ENCODE peak calls at places on chromosomes 1 and 21, in six cellular contexts. One of them, this sample, is unnamed.

GRCh38 chr21:32476661-32477423 is 64.3 kb downstream of the EVA1C start:
- DNase-seq in activated naive CD8-positive, alpha-beta T cell treated with anti-CD3 and anti-CD28 coated beads, Interleukin-2, amount 50 U/mL, for 24 hours: no peak
- DNase-seq in endothelial cell: no peak
- DNase-seq in NCI-H345: no peak
- DNase-seq in hippocampal formation: no peak
- DNase-seq in T-cell: no peak
- DNase-seq in this sample: no peak

GRCh38 chr1:54701996-54702395 is 13.7 kb upstream of the TTC4 start:
- DNase-seq in activated naive CD8-positive, alpha-beta T cell treated with anti-CD3 and anti-CD28 coated beads, Interleukin-2, amount 50 U/mL, for 24 hours: no peak
- DNase-seq in endothelial cell: no peak
- DNase-seq in NCI-H345: no peak
- DNase-seq in hippocampal formation: no peak
- DNase-seq in T-cell: no peak
- DNase-seq in this sample: no peak

GRCh38 chr1:91889717-91890459 is 3.9 kb upstream of the TGFBR3 start:
- DNase-seq in activated naive CD8-positive, alpha-beta T cell treated with anti-CD3 and anti-CD28 coated beads, Interleukin-2, amount 50 U/mL, for 24 hours: no peak
- DNase-seq in endothelial cell: no peak
- DNase-seq in NCI-H345: no peak
- DNase-seq in hippocampal formation: no peak
- DNase-seq in T-cell: no peak
- DNase-seq in this sample: no peak

GRCh38 chr1:21673277-21673780 is 4.2 kb upstream of the RAP1GAP start:
- DNase-seq in activated naive CD8-positive, alpha-beta T cell treated with anti-CD3 and anti-CD28 coated beads, Interleukin-2, amount 50 U/mL, for 24 hours: no peak
- DNase-seq in endothelial cell: no peak
- DNase-seq in NCI-H345: peak
- DNase-seq in hippocampal formation: peak
- DNase-seq in T-cell: no peak
- DNase-seq in this sample: no peak

GRCh38 chr1:86159800-86160199 is 3.2 kb upstream of the COL24A1 start:
- DNase-seq in activated naive CD8-positive, alpha-beta T cell treated with anti-CD3 and anti-CD28 coated beads, Interleukin-2, amount 50 U/mL, for 24 hours: no peak
- DNase-seq in endothelial cell: no peak
- DNase-seq in NCI-H345: no peak
- DNase-seq in hippocampal formation: no peak
- DNase-seq in T-cell: no peak
- DNase-seq in this sample: no peak

GRCh38 chr1:248622491-248623106 is 12.3 kb downstream of the OR2T11 start:
- DNase-seq in activated naive CD8-positive, alpha-beta T cell treated with anti-CD3 and anti-CD28 coated beads, Interleukin-2, amount 50 U/mL, for 24 hours: no peak
- DNase-seq in endothelial cell: no peak
- DNase-seq in NCI-H345: peak
- DNase-seq in hippocampal formation: no peak
- DNase-seq in T-cell: no peak
- DNase-seq in this sample: no peak

GRCh38 chr1:68047659-68048026 is 2.8 kb downstream of the DIRAS3 start:
- DNase-seq in activated naive CD8-positive, alpha-beta T cell treated with anti-CD3 and anti-CD28 coated beads, Interleukin-2, amount 50 U/mL, for 24 hours: peak
- DNase-seq in endothelial cell: no peak
- DNase-seq in NCI-H345: no peak
- DNase-seq in hippocampal formation: no peak
- DNase-seq in T-cell: no peak
- DNase-seq in this sample: no peak

GRCh38 chr1:1068374-1069060 is 5.6 kb downstream of the RNF223 start:
- DNase-seq in activated naive CD8-positive, alpha-beta T cell treated with anti-CD3 and anti-CD28 coated beads, Interleukin-2, amount 50 U/mL, for 24 hours: no peak
- DNase-seq in endothelial cell: no peak
- DNase-seq in NCI-H345: peak
- DNase-seq in hippocampal formation: no peak
- DNase-seq in T-cell: peak
- DNase-seq in this sample: peak

GRCh38 chr1:56911539-56911938 is 54.3 kb downstream of the C8B start:
- DNase-seq in activated naive CD8-positive, alpha-beta T cell treated with anti-CD3 and anti-CD28 coated beads, Interleukin-2, amount 50 U/mL, for 24 hours: no peak
- DNase-seq in endothelial cell: no peak
- DNase-seq in NCI-H345: no peak
- DNase-seq in hippocampal formation: no peak
- DNase-seq in T-cell: no peak
- DNase-seq in this sample: no peak

GRCh38 chr1:117633068-117633345 is 27.2 kb downstream of the TENT5C start:
- DNase-seq in activated naive CD8-positive, alpha-beta T cell treated with anti-CD3 and anti-CD28 coated beads, Interleukin-2, amount 50 U/mL, for 24 hours: no peak
- DNase-seq in endothelial cell: no peak
- DNase-seq in NCI-H345: no peak
- DNase-seq in hippocampal formation: no peak
- DNase-seq in T-cell: no peak
- DNase-seq in this sample: no peak

GRCh38 chr1:25875856-25876692 is 566 bp upstream of the PAQR7 start:
- DNase-seq in activated naive CD8-positive, alpha-beta T cell treated with anti-CD3 and anti-CD28 coated beads, Interleukin-2, amount 50 U/mL, for 24 hours: peak
- DNase-seq in endothelial cell: no peak
- DNase-seq in NCI-H345: no peak
- DNase-seq in hippocampal formation: no peak
- DNase-seq in T-cell: no peak
- DNase-seq in this sample: no peak

GRCh38 chr1:66575739-66576138 is 41.8 kb downstream of the SGIP1 start:
- DNase-seq in activated naive CD8-positive, alpha-beta T cell treated with anti-CD3 and anti-CD28 coated beads, Interleukin-2, amount 50 U/mL, for 24 hours: no peak
- DNase-seq in endothelial cell: no peak
- DNase-seq in NCI-H345: peak
- DNase-seq in hippocampal formation: no peak
- DNase-seq in T-cell: no peak
- DNase-seq in this sample: no peak

GRCh38 chr1:26694597-26695416 is 1.0 kb upstream of the ARID1A start:
- DNase-seq in activated naive CD8-positive, alpha-beta T cell treated with anti-CD3 and anti-CD28 coated beads, Interleukin-2, amount 50 U/mL, for 24 hours: no peak
- DNase-seq in endothelial cell: no peak
- DNase-seq in NCI-H345: no peak
- DNase-seq in hippocampal formation: no peak
- DNase-seq in T-cell: no peak
- DNase-seq in this sample: no peak

GRCh38 chr1:20242890-20243479 is 47.7 kb upstream of the VWA5B1 start:
- DNase-seq in activated naive CD8-positive, alpha-beta T cell treated with anti-CD3 and anti-CD28 coated beads, Interleukin-2, amount 50 U/mL, for 24 hours: no peak
- DNase-seq in endothelial cell: no peak
- DNase-seq in NCI-H345: no peak
- DNase-seq in hippocampal formation: no peak
- DNase-seq in T-cell: no peak
- DNase-seq in this sample: no peak

GRCh38 chr1:4653328-4653660 is 1.1 kb upstream of the AJAP1 start:
- DNase-seq in activated naive CD8-positive, alpha-beta T cell treated with anti-CD3 and anti-CD28 coated beads, Interleukin-2, amount 50 U/mL, for 24 hours: no peak
- DNase-seq in endothelial cell: no peak
- DNase-seq in NCI-H345: no peak
- DNase-seq in hippocampal formation: no peak
- DNase-seq in T-cell: no peak
- DNase-seq in this sample: no peak

GRCh38 chr1:50103615-50104081 is 5.1 kb upstream of the ELAVL4 start:
- DNase-seq in activated naive CD8-positive, alpha-beta T cell treated with anti-CD3 and anti-CD28 coated beads, Interleukin-2, amount 50 U/mL, for 24 hours: no peak
- DNase-seq in endothelial cell: no peak
- DNase-seq in NCI-H345: peak
- DNase-seq in hippocampal formation: no peak
- DNase-seq in T-cell: no peak
- DNase-seq in this sample: no peak

This sample was measured in immature natural killer cell.